ENCODE peak calls at places on chromosomes 4 and X, in five cellular contexts. T is left lung, J is stomach, Y is brain microvascular endothelial cell, H is breast epithelium. S is an unnamed sample.

GRCh38 chr4:137739391-137739790 is 207.1 kb upstream of the PCDH18 start:
- DNase-seq in T (no peak), J (no peak), Y (no peak), H (no peak), S (no peak)

GRCh38 chr4:75598390-75598789 is 31.9 kb downstream of the CDKL2 start:
- DNase-seq in T (no peak), J (no peak), Y (no peak), H (no peak), S (no peak)

GRCh38 chrX:132875705-132876508 is 82.5 kb downstream of the HS6ST2 start:
- DNase-seq in T (no peak), J (no peak), Y (no peak), H (no peak), S (no peak)

GRCh38 chr4:3708103-3708510 is 58.1 kb upstream of the ADRA2C start:
- DNase-seq in T (peak), J (no peak), Y (peak), H (no peak), S (peak)

GRCh38 chr4:123455360-123455759 is 58.8 kb downstream of the SPRY1 start:
- DNase-seq in T (no peak), J (no peak), Y (no peak), H (no peak), S (no peak)

GRCh38 chr4:171928336-171928735 is 115.1 kb downstream of the GALNTL6 start:
- DNase-seq in T (no peak), J (no peak), Y (no peak), H (no peak), S (no peak)

GRCh38 chrX:72201836-72202536 is 20.4 kb downstream of the PIN4 start:
- DNase-seq in T (no peak), J (no peak), Y (peak), H (no peak), S (no peak)

GRCh38 chr4:109232666-109233065 is 69.8 kb downstream of the COL25A1 start:
- DNase-seq in T (no peak), J (no peak), Y (no peak), H (no peak), S (no peak)

GRCh38 chr4:9999956-10000551 is 21.2 kb downstream of the SLC2A9 start:
- DNase-seq in T (no peak), J (no peak), Y (peak), H (no peak), S (no peak)

GRCh38 chrX:21781525-21781924 is 23.6 kb upstream of the SMPX start:
- DNase-seq in T (no peak), J (no peak), Y (no peak), H (no peak), S (no peak)

GRCh38 chrX:113644426-113644825 is 803.8 kb upstream of the AMOT start:
- DNase-seq in T (no peak), J (no peak), Y (no peak), H (no peak), S (no peak)

DNA sequence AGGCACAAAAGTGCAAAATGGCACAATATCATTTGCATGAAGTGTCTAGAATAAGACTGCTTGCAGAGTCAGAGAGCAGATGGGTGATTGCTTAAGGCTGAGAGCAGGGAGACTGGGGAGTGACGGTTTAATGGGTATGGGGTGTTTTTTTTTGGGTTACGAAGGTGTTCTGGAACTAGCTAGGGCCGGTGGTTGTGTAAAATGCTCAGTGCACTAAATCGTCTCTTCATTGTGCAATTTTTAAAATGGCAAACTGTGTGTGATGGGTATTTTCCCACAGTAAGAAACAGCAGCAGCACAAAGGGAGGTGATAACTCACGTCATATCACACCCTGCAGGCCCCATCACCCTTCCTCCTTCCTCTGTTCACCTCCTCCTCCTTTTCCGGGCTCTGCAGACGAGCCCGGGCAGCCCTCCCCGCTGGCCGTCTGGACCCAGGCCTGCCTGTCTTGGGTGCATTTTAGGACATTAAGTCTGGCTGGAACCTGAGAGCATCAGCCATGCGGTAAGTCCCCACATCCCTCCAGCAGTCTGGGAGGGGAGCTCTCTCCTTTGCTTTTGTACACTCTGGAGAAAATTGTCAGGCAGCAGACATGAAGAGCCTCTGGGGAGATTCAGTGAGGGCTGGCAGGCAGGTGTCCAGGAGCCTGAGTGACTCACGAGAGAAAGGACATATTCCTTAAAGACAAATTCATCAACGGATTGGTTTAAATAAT is 42.7 kb downstream of the ASMT start:
- DNase-seq in T (no peak), J (no peak), Y (no peak), H (no peak), S (no peak)
- TF ChIP-seq CTCF in T (no peak), J (no peak), Y (no peak), H (no peak), S (no peak)

GRCh38 chr4:89056292-89056952 is 563 bp downstream of the FAM13A start:
- DNase-seq in T (no peak), J (no peak), Y (no peak), H (no peak), S (no peak)

GRCh38 chr4:89054627-89055026 is 2.4 kb downstream of the FAM13A start:
- DNase-seq in T (no peak), J (no peak), Y (no peak), H (no peak), S (no peak)

GRCh38 chr4:89049853-89050252 is 7.1 kb downstream of the FAM13A start:
- DNase-seq in T (no peak), J (no peak), Y (no peak), H (no peak), S (no peak)

GRCh38 chr4:89056953-89057398 is at the start of gene FAM13A:
- DNase-seq in T (no peak), J (peak), Y (peak), H (peak), S (peak)

GRCh38 chr4:89055157-89056080 is 1.6 kb downstream of the FAM13A start:
- DNase-seq in T (no peak), J (no peak), Y (no peak), H (no peak), S (no peak)
- H3K4me3 ChIP-seq in T (no peak), J (peak), Y (peak), H (peak), S (no peak)

GRCh38 chr4:7426525-7427171 is 8.1 kb downstream of the PSAPL1 start:
- DNase-seq in T (peak), J (peak), Y (no peak), H (peak), S (peak)

GRCh38 chr4:7429069-7429416 is 5.7 kb downstream of the PSAPL1 start:
- DNase-seq in T (peak), J (peak), Y (no peak), H (no peak), S (peak)

GRCh38 chr4:7427326-7428260 is 7.1 kb downstream of the PSAPL1 start:
- DNase-seq in T (peak), J (peak), Y (no peak), H (peak), S (no peak)

GRCh38 chr4:7429601-7430078 is 5.1 kb downstream of the PSAPL1 start:
- DNase-seq in T (peak), J (peak), Y (no peak), H (no peak), S (no peak)

GRCh38 chr4:7428261-7429068 is 6.3 kb downstream of the PSAPL1 start:
- DNase-seq in T (peak), J (peak), Y (no peak), H (no peak), S (peak)
- H3K27ac ChIP-seq in T (no peak), J (no peak), Y (no peak), H (no peak), S (no peak)

DNA sequence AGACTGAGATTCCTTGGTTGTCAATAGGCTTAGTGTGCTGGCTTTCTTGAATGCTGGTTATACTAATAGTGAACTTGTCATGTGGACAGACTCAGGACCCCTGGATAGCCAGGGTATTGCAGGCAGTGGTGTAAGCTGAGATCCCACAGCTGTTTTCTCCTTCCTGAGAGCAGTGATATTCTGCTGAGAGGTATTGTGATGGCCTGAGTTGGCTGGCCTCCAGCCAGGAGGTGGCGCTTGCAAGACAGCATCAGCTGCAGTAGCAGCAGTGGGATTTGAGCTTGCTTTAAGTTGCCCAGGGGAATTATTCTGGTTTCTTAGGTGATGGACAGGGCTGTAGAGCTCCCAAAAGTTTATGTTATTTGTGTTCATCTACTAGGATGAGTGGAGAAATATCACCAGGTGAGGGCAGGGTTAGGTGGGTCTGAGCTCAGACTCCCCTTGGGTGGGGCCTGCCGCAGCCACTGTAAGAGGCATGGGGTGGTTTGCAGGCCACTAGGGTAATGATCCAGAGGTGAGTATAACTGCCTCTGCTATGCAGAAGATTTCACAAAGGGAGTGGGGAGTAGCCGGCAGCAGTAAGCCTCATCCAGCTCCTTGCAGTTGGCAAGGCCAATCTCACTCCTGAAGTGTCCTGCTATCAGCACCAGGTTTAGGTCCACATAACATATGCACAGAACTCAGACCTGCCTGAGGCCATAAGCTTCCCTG is 66.2 kb downstream of the IL15 start:
- DNase-seq in T (no peak), J (no peak), Y (peak), H (no peak), S (peak)
- TF ChIP-seq CTCF in T (no peak), J (no peak), Y (peak), H (no peak), S (no peak)

S was measured in body of pancreas.